ENCODE peak calls at places on chromosome 6, in seven cellular contexts. One of them, this sample, is unnamed. For H3K9me3, the result is how much of the 10 kb centered on the place peaks cover.

GRCh38 chr6:101226677-101227135 is 166.8 kb upstream of the GRIK2 start:
- DNase-seq in heart left ventricle: no peak
- DNase-seq in body of pancreas: no peak
- DNase-seq in A549: peak
- DNase-seq in K562: peak
- DNase-seq in tibial nerve: no peak
- DNase-seq in endothelial cell of umbilical vein: no peak
- DNase-seq in this sample: peak

GRCh38 chr6:119586250-119586882 is 236.8 kb upstream of the MAN1A1 start:
- DNase-seq in tibial nerve: no peak
- DNase-seq in K562: no peak
- DNase-seq in body of pancreas: no peak
- DNase-seq in A549: no peak
- DNase-seq in heart left ventricle: no peak
- DNase-seq in endothelial cell of umbilical vein: no peak
- DNase-seq in this sample: no peak

GRCh38 chr6:3414704-3415453 is 42.0 kb downstream of the SLC22A23 start:
- DNase-seq in K562: peak
- DNase-seq in endothelial cell of umbilical vein: no peak
- DNase-seq in A549: no peak
- DNase-seq in tibial nerve: no peak
- DNase-seq in body of pancreas: no peak
- DNase-seq in heart left ventricle: no peak
- DNase-seq in this sample: no peak

GRCh38 chr6:169232507-169232931 is 21.1 kb downstream of the THBS2 start:
- DNase-seq in body of pancreas: no peak
- DNase-seq in A549: no peak
- DNase-seq in endothelial cell of umbilical vein: no peak
- DNase-seq in K562: no peak
- DNase-seq in heart left ventricle: no peak
- DNase-seq in tibial nerve: no peak
- DNase-seq in this sample: no peak

GRCh38 chr6:157151029-157151428 is 172.3 kb downstream of the TMEM242 start:
- DNase-seq in body of pancreas: no peak
- DNase-seq in tibial nerve: no peak
- DNase-seq in endothelial cell of umbilical vein: peak
- DNase-seq in A549: no peak
- DNase-seq in heart left ventricle: peak
- DNase-seq in K562: no peak
- DNase-seq in this sample: no peak

GRCh38 chr6:100175814-100176275 is 181.8 kb upstream of the MCHR2 start:
- DNase-seq in body of pancreas: peak
- DNase-seq in endothelial cell of umbilical vein: peak
- DNase-seq in K562: peak
- DNase-seq in tibial nerve: no peak
- DNase-seq in heart left ventricle: no peak
- DNase-seq in A549: no peak
- DNase-seq in this sample: no peak

GRCh38 chr6:89205819-89206218 is 11.3 kb downstream of the GABRR1 start:
- DNase-seq in A549: no peak
- DNase-seq in heart left ventricle: no peak
- DNase-seq in body of pancreas: no peak
- DNase-seq in K562: no peak
- DNase-seq in tibial nerve: no peak
- DNase-seq in endothelial cell of umbilical vein: no peak
- DNase-seq in this sample: no peak

GRCh38 chr6:108840919-108841318 is 7.3 kb upstream of the ARMC2 start:
- DNase-seq in endothelial cell of umbilical vein: no peak
- DNase-seq in K562: no peak
- DNase-seq in heart left ventricle: no peak
- DNase-seq in body of pancreas: no peak
- DNase-seq in A549: no peak
- DNase-seq in tibial nerve: no peak
- DNase-seq in this sample: no peak

GRCh38 chr6:150491131-150491795 is 108.4 kb upstream of the PLEKHG1 start:
- DNase-seq in tibial nerve: no peak
- DNase-seq in body of pancreas: no peak
- DNase-seq in heart left ventricle: no peak
- DNase-seq in A549: peak
- DNase-seq in endothelial cell of umbilical vein: no peak
- DNase-seq in K562: no peak
- DNase-seq in this sample: no peak

GRCh38 chr6:2524090-2524489 is 226.6 kb downstream of the MYLK4 start:
- DNase-seq in K562: peak
- DNase-seq in heart left ventricle: no peak
- DNase-seq in endothelial cell of umbilical vein: peak
- DNase-seq in body of pancreas: no peak
- DNase-seq in tibial nerve: no peak
- DNase-seq in A549: no peak
- DNase-seq in this sample: no peak

GRCh38 chr6:107421696-107422256 is 37.6 kb downstream of the PDSS2 start:
- DNase-seq in A549: no peak
- DNase-seq in body of pancreas: no peak
- DNase-seq in endothelial cell of umbilical vein: no peak
- DNase-seq in K562: no peak
- DNase-seq in heart left ventricle: no peak
- DNase-seq in tibial nerve: no peak
- DNase-seq in this sample: no peak

GRCh38 chr6:107419747-107420146 is 39.6 kb downstream of the PDSS2 start:
- DNase-seq in endothelial cell of umbilical vein: no peak
- DNase-seq in body of pancreas: no peak
- DNase-seq in tibial nerve: no peak
- DNase-seq in A549: no peak
- DNase-seq in heart left ventricle: no peak
- DNase-seq in K562: no peak
- DNase-seq in this sample: no peak

GRCh38 chr6:107414246-107414645 is 45.1 kb downstream of the PDSS2 start:
- DNase-seq in A549: no peak
- DNase-seq in body of pancreas: no peak
- DNase-seq in tibial nerve: no peak
- DNase-seq in K562: no peak
- DNase-seq in endothelial cell of umbilical vein: no peak
- DNase-seq in heart left ventricle: no peak
- DNase-seq in this sample: no peak

GRCh38 chr6:107416179-107416578 is 43.2 kb downstream of the PDSS2 start:
- DNase-seq in K562: no peak
- DNase-seq in A549: no peak
- DNase-seq in tibial nerve: no peak
- DNase-seq in heart left ventricle: no peak
- DNase-seq in endothelial cell of umbilical vein: no peak
- DNase-seq in body of pancreas: no peak
- DNase-seq in this sample: no peak

GRCh38 chr6:107418118-107418517 is 41.2 kb downstream of the PDSS2 start:
- DNase-seq in tibial nerve: no peak
- DNase-seq in A549: peak
- DNase-seq in K562: peak
- DNase-seq in body of pancreas: no peak
- DNase-seq in heart left ventricle: no peak
- DNase-seq in endothelial cell of umbilical vein: no peak
- DNase-seq in this sample: no peak
- TF ChIP-seq CTCF in tibial nerve: no peak
- TF ChIP-seq CTCF in A549: no peak
- TF ChIP-seq CTCF in K562: peak
- TF ChIP-seq CTCF in body of pancreas: no peak
- TF ChIP-seq CTCF in heart left ventricle: no peak
- TF ChIP-seq CTCF in endothelial cell of umbilical vein: peak
- TF ChIP-seq CTCF in this sample: peak

DNA sequence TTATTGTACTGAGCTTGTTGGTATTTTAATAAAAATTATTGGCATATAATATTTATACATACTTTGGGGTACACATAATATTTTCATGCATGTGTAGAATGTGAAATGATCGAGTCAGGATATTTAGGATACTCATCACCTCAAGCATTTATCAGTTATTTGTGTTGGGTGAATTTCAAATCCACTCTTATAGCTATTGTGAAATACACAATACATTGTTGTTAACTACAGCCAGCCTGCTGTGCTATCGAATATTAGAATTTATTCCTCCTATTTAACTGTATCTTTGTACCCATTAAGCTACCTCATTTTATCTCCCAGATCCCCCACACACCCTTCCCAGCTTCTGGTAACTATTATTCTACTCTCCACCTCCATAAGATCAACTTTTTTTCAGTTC is 14.6 kb upstream of the MICB start:
- DNase-seq in tibial nerve: no peak
- DNase-seq in A549: no peak
- DNase-seq in endothelial cell of umbilical vein: no peak
- DNase-seq in K562: no peak
- DNase-seq in body of pancreas: no peak
- DNase-seq in heart left ventricle: no peak
- DNase-seq in this sample: no peak
- TF ChIP-seq POLR2A in tibial nerve: no peak
- TF ChIP-seq POLR2A in A549: no peak
- TF ChIP-seq POLR2A in endothelial cell of umbilical vein: no peak
- TF ChIP-seq POLR2A in K562: no peak
- TF ChIP-seq POLR2A in body of pancreas: no peak
- TF ChIP-seq POLR2A in heart left ventricle: no peak
- TF ChIP-seq POLR2A in this sample: no peak

DNA sequence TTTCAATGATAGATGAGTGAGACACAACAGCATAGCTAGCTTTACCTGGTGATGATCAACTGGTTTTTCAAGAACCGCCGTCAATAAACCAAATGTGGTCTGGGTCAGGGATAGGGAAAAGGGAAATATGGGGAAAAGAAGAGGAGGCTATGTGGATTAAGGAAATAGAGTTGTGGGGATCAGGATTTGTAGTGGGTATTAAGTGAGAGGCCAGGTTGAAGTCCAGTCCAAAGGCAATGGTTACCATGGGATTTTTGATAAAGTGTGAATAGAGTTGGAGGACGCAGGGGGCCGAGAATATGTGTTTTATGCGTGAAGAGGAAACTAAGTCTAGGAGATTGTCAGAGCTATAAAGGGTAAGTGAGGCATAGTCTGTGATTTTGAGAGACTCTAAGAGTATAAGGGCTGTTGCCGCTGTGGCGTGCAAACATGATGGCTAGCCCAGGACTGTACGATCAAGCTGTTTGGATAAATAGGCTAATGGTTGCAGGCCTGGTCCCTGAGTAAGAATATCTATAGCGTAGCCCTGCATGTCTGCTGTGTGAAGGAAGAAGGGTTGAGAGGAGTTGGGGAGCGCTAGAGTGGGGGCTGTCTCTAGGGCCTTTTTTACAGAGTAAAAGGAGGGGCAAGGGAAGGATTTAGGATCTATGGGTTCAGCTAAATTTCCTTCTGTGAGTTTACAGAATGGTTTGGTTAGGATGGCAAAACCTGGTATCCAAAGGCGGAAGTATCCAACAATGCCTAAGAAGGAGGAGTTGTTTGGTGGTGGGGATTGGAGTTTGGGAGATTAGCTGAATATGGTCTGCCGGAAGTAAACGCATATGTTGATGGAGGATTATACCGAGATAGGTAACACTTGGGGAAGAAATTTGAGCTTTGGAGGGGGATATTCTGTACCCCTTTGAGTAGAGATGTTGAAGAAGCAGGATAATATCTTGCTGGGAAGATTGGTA is 749.7 kb upstream of the ADGRB3 start:
- DNase-seq in body of pancreas: no peak
- DNase-seq in endothelial cell of umbilical vein: no peak
- DNase-seq in tibial nerve: no peak
- DNase-seq in A549: no peak
- DNase-seq in K562: peak
- DNase-seq in heart left ventricle: no peak
- DNase-seq in this sample: no peak
- H3K9me3 ChIP-seq in body of pancreas: under half
- H3K9me3 ChIP-seq in endothelial cell of umbilical vein: under half
- H3K9me3 ChIP-seq in tibial nerve: under half
- H3K9me3 ChIP-seq in A549: under half
- H3K9me3 ChIP-seq in K562: under half
- H3K9me3 ChIP-seq in heart left ventricle: under half
- H3K9me3 ChIP-seq in this sample: under half

DNA sequence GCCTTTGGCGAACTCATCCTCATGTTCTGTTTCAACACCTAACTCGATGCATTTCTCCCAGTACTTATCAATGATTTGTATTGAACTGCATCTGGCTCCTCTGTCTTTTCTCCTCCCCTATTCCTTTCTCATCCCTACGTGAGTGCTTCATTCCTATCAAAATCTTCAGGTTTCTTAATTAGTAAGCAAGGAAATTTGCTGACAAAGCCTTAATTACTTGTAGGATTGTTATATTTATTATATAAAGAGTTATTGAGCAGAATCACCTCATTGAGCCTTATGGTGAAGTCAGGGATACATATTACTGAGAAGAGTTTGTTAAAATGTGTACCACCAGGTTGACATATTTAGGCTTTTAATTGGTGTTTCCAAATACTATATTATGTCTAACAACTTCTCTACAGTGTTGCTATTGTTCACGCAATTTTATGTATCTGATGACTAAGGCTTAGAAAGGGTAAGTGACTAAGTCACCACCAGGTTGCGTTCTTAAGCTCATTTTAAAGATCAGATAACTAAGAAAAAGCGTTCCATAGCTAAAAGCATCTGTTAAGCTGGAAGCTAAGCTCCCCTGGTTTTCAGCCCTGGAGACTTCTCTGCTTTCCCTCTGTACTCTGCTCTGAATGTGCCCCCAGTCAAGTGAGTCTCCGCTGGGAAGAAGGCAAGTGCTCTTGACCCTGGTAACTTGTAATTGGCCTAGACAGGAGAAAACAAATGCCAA is 18.9 kb downstream of the SCGN start:
- DNase-seq in body of pancreas: no peak
- DNase-seq in tibial nerve: no peak
- DNase-seq in endothelial cell of umbilical vein: peak
- DNase-seq in K562: no peak
- DNase-seq in heart left ventricle: no peak
- DNase-seq in A549: peak
- DNase-seq in this sample: no peak
- TF ChIP-seq CTCF in body of pancreas: no peak
- TF ChIP-seq CTCF in tibial nerve: no peak
- TF ChIP-seq CTCF in endothelial cell of umbilical vein: no peak
- TF ChIP-seq CTCF in K562: peak
- TF ChIP-seq CTCF in heart left ventricle: no peak
- TF ChIP-seq CTCF in A549: no peak
- TF ChIP-seq CTCF in this sample: no peak

DNA sequence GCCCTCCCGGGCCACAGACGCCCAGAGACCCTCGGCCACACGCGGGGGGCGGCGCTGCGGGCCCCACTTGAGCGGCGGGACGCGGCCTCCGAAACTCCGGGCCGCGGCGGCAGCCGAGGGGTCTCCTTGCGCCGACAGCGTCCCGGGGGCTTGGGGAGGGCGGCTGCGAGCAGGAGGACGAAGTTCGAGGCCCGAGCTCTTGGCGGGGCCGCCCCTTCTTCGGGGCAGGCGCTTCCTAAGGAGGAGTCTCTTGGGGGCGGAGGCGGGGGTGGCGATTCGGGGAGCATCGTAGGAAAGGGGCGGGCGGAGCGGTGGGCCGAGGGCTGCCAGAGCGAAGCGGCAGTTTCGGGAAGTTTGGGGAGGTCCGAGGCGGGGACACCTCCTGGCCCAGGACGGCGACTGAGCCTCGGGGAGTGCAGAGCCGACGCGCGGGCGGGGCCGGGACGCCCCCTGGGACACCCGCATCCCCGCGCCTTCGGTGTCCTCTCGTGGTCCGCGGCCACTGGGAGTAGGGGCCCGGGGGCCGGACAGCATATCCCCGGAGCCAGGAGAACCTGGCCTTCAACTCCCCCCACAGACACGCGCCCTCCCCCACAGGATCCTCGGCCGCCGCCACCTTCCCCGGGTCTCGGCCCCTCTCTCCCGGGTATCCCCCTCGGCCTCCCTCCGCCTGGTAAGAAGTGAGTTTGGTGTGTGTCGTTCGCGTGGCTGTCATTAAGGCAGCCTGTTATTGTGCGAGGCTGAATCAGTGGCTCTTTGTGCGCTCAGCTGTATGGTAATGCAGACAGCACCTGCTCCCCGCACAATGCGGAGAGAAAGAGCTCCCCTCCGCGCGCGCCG is 613 bp upstream of the DLL1 start:
- DNase-seq in heart left ventricle: peak
- DNase-seq in K562: no peak
- DNase-seq in A549: no peak
- DNase-seq in body of pancreas: peak
- DNase-seq in endothelial cell of umbilical vein: peak
- DNase-seq in tibial nerve: no peak
- DNase-seq in this sample: peak
- TF ChIP-seq POLR2A in heart left ventricle: no peak
- TF ChIP-seq POLR2A in K562: no peak
- TF ChIP-seq POLR2A in A549: no peak
- TF ChIP-seq POLR2A in body of pancreas: peak
- TF ChIP-seq POLR2A in endothelial cell of umbilical vein: no peak
- TF ChIP-seq POLR2A in tibial nerve: no peak
- TF ChIP-seq POLR2A in this sample: peak

This sample was measured in Peyer's patch.